ENCODE peak calls at places on chromosomes 5 and 9, in eight cellular contexts. V is fibroblast of lung; Q is CD8-positive, alpha-beta memory T cell; T is heart left ventricle; A is colonic mucosa; U is keratinocyte; R is tibial nerve; N is H1. L is an unnamed sample.
A peak's percentile ranks its signal among the peaks of the same experiment; 100 is the strongest.

GRCh38 chr9:2026181-2026580 is 11.0 kb downstream of the SMARCA2 start:
- DNase-seq in V (no peak), Q (no peak), T (no peak), A (no peak), U (no peak), R (no peak), N (no peak), L (no peak)

GRCh38 chr5:16536818-16537217 is 71.2 kb upstream of the ZNF622 start:
- DNase-seq in V (no peak), Q (no peak), T (no peak), A (no peak), U (no peak), R (no peak), N (no peak), L (no peak)

GRCh38 chr5:2193142-2193922 is 310.6 kb upstream of the IRX4 start:
- DNase-seq in V (no peak), Q (no peak), T (no peak), A (peak; percentile 5), U (no peak), R (no peak), N (peak; percentile 7), L (no peak)

GRCh38 chr5:181173420-181174342 is 26.3 kb downstream of the OR2V2 start:
- DNase-seq in V (no peak), Q (no peak), T (no peak), A (peak; percentile 60), U (peak; percentile 86), R (no peak), N (peak; percentile 98), L (no peak)

GRCh38 chr9:38643456-38644173 is 23.2 kb upstream of the ANKRD18A start:
- DNase-seq in V (no peak), Q (no peak), T (no peak), A (no peak), U (no peak), R (no peak), N (no peak), L (no peak)

GRCh38 chr9:114348906-114349482 is 19.3 kb downstream of the ORM2 start:
- DNase-seq in V (peak; percentile 97), Q (peak; percentile 44), T (no peak), A (peak; percentile 59), U (peak; percentile 81), R (peak; percentile 63), N (peak; percentile 68), L (peak; percentile 48)

GRCh38 chr5:65742565-65743231 is 20.7 kb downstream of the NLN start:
- DNase-seq in V (peak; percentile 88), Q (no peak), T (no peak), A (no peak), U (peak; percentile 44), R (no peak), N (no peak), L (no peak)

GRCh38 chr5:179121667-179122111 is 61.5 kb downstream of the ZNF354C start:
- DNase-seq in V (no peak), Q (no peak), T (no peak), A (no peak), U (no peak), R (no peak), N (no peak), L (no peak)

GRCh38 chr5:180594311-180595045 is 3.2 kb upstream of the SCGB3A1 start:
- DNase-seq in V (no peak), Q (no peak), T (peak; percentile 51), A (no peak), U (no peak), R (no peak), N (peak; percentile 41), L (no peak)

GRCh38 chr9:86978986-86979385 is 31.7 kb upstream of the GAS1 start:
- DNase-seq in V (peak; percentile 84), Q (no peak), T (no peak), A (no peak), U (no peak), R (no peak), N (no peak), L (no peak)

GRCh38 chr5:56142620-56143431 is 90.3 kb downstream of the ANKRD55 start:
- DNase-seq in V (no peak), Q (no peak), T (no peak), A (no peak), U (no peak), R (no peak), N (no peak), L (no peak)

GRCh38 chr9:34607331-34607730 is 4.6 kb downstream of the RPP25L start:
- DNase-seq in V (no peak), Q (no peak), T (no peak), A (no peak), U (no peak), R (no peak), N (no peak), L (no peak)

GRCh38 chr9:35673132-35673997 is at the start of gene CA9:
- DNase-seq in V (no peak), Q (no peak), T (peak; percentile 72), A (peak; percentile 54), U (no peak), R (no peak), N (no peak), L (no peak)

GRCh38 chr9:96651626-96652025 is 3.5 kb downstream of the PRXL2C start:
- DNase-seq in V (peak; percentile 69), Q (no peak), T (no peak), A (no peak), U (no peak), R (no peak), N (no peak), L (no peak)

GRCh38 chr9:104279535-104280215 is 185.6 kb downstream of the SMC2 start:
- DNase-seq in V (peak; percentile 1), Q (no peak), T (no peak), A (no peak), U (no peak), R (no peak), N (no peak), L (no peak)

GRCh38 chr9:91197232-91198181 is 164.2 kb downstream of the AUH start:
- DNase-seq in V (peak; percentile 100), Q (no peak), T (no peak), A (peak; percentile 90), U (peak; percentile 82), R (peak; percentile 95), N (no peak), L (no peak)

GRCh38 chr5:79081779-79082178 is 12.2 kb downstream of the BHMT2 start:
- DNase-seq in V (no peak), Q (no peak), T (no peak), A (no peak), U (no peak), R (no peak), N (no peak), L (no peak)

GRCh38 chr9:134735441-134736175 is 94.0 kb downstream of the COL5A1 start:
- DNase-seq in V (peak; percentile 69), Q (no peak), T (peak; percentile 83), A (peak; percentile 53), U (no peak), R (peak; percentile 62), N (no peak), L (no peak)

GRCh38 chr5:78377056-78377717 is 16.8 kb downstream of the SCAMP1 start:
- DNase-seq in V (peak; percentile 38), Q (no peak), T (no peak), A (no peak), U (no peak), R (peak; percentile 27), N (no peak), L (no peak)

GRCh38 chr5:52657231-52657645 is 130.5 kb upstream of the ITGA1 start:
- DNase-seq in V (peak; percentile 73), Q (no peak), T (no peak), A (no peak), U (no peak), R (no peak), N (no peak), L (no peak)

GRCh38 chr5:135641329-135642178 is 62.8 kb upstream of the CXCL14 start:
- DNase-seq in V (no peak), Q (no peak), T (no peak), A (no peak), U (no peak), R (no peak), N (peak; percentile 8), L (no peak)
- H3K27me3 ChIP-seq in V (no peaks in the 10 kb centered on the region), Q (no peaks in the 10 kb centered on the region), T (no peaks in the 10 kb centered on the region), A (no peaks in the 10 kb centered on the region), U (no peaks in the 10 kb centered on the region), R (no peaks in the 10 kb centered on the region), N (no peaks in the 10 kb centered on the region), L (no peaks in the 10 kb centered on the region)

DNA sequence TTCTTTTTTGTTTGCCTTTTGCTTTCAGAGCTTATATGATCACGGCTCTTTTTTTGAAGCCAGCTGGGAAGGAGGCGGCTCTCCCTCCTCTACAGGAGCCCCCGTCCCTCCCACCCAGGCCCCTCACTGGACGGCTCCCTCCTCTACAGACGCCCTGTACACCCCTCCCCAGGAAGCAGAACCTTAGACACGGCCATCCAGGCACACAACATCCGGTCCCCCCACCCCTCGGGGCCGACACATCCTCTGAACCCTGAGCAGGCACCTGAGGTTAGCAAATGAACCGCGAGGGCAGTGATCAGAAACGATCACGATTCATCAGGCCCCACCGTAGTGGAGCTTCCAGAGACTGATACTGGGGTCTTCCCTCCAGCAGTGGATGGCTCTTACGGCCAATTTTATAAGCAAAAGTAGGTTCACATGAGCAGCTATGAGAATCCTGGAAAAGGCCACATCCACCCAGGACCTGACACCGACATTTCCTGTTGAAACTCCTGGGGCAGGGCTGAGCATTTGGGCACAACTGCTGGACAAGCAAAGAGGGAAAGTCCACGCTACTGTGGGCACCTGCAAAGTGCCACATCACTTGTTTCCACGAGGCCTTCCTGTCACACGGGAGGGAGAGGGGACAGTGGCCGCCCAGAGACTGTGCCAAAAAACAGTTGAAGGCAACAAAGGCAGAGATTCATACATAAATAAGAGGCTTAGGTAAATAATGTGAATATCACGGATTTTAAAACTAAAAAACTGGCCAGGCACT is 78.9 kb downstream of the SEMA4D start:
- DNase-seq in V (no peak), Q (peak; percentile 59), T (no peak), A (no peak), U (no peak), R (no peak), N (no peak), L (no peak)
- H3K4me3 ChIP-seq in V (no peak overlapping the region), Q (peak overlapping the region; percentile 35), T (no peak overlapping the region), A (no peak overlapping the region), U (no peak overlapping the region), R (no peak overlapping the region), N (no peak overlapping the region), L (no peak overlapping the region)

DNA sequence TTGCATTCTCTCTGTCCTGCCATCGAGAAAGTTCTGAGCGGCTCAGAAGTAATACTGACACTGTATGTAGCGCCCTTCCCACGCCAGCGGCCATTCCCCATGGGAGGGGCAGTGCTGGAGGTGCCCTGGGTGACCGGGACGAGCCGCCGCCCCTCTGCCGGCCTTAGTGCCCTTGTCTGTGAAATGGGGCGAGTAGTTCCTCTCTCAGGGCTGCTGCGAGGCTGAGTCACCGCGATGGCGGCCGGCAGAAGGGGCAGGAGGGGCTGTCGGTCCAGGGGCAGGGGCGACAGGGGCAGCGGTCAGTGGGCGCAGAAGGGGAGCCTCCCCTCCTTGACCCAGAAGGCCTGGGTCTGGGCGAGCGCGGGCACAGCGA is 148.9 kb downstream of the GAPVD1 start:
- DNase-seq in V (no peak), Q (no peak), T (peak; percentile 59), A (no peak), U (no peak), R (no peak), N (no peak), L (no peak)
- H3K27ac ChIP-seq in V (no peak overlapping the region), Q (no peak overlapping the region), T (no peak overlapping the region), A (no peak overlapping the region), U (no peak overlapping the region), R (no peak overlapping the region), N (no peak overlapping the region), L (no peak overlapping the region)

DNA sequence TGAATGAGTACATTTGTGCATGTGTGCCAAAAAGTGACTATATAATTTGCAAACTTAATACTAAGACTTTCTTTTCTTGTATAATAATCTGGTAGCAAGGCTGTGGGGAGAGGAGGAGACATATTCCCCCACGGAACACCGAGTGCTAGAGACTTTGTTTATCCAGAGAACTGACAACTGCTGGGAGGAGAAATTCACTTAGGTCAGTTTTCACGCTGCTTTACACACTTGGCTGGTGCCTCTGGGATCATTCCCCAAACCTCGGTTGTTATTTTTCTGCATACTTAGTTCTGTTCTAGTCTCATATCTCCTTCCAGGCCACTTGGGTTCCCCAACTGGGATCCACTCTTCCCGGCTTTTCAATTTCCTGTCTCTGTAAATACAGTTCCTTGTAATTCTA is 238.2 kb upstream of the ADAMTS16 start:
- DNase-seq in V (no peak), Q (no peak), T (no peak), A (no peak), U (no peak), R (no peak), N (no peak), L (no peak)
- H3K27me3 ChIP-seq in V (no peaks in the 10 kb centered on the region), Q (no peaks in the 10 kb centered on the region), T (peaks cover 2% of the 10 kb centered on the region), A (no peaks in the 10 kb centered on the region), U (no peaks in the 10 kb centered on the region), R (no peaks in the 10 kb centered on the region), N (no peaks in the 10 kb centered on the region), L (no peaks in the 10 kb centered on the region)

L was measured in iPS DF 6.9.